ENCODE peak calls at places on chromosome 20, in six cellular contexts. M is activated T-helper 1 cell treated with anti-CD3 and anti-CD28 coated beads, Interleukin-2, amount 50 U/mL, for 16 hours; V is GDM1; X is posterior cingulate gyrus; Q is WERI-Rb-1; W is Right ventricle myocardium inferior. O is an unnamed sample.

GRCh38 chr20:49483706-49484101 is 1.2 kb upstream of the KCNB1 start:
- DNase-seq in X (no peak), V (no peak), W (no peak), M (no peak), Q (no peak), O (no peak)

GRCh38 chr20:20411841-20412240 is 43.9 kb downstream of the INSM1 start:
- DNase-seq in V (no peak), W (no peak), M (no peak), Q (peak), X (no peak), O (no peak)

GRCh38 chr20:61938839-61939690 is 126.6 kb downstream of the TAF4 start:
- DNase-seq in X (no peak), Q (peak), V (no peak), M (no peak), W (peak), O (no peak)

GRCh38 chr20:51378171-51378928 is 164.2 kb downstream of the NFATC2 start:
- DNase-seq in Q (no peak), M (no peak), V (no peak), W (no peak), X (no peak), O (no peak)

GRCh38 chr20:51368461-51369211 is 173.9 kb downstream of the NFATC2 start:
- DNase-seq in V (no peak), X (no peak), Q (no peak), M (no peak), W (no peak), O (no peak)

GRCh38 chr20:50724851-50725721 is 6.3 kb upstream of the PARD6B start:
- DNase-seq in X (peak), V (no peak), W (peak), M (peak), Q (peak), O (no peak)

GRCh38 chr20:43404880-43405279 is 52.8 kb upstream of the SRSF6 start:
- DNase-seq in X (no peak), V (no peak), W (no peak), M (no peak), Q (peak), O (no peak)

GRCh38 chr20:2698912-2699311 is 6.3 kb downstream of the EBF4 start:
- DNase-seq in W (no peak), V (no peak), X (no peak), Q (no peak), M (no peak), O (peak)

GRCh38 chr20:40704828-40705227 is 15.8 kb upstream of the MAFB start:
- DNase-seq in M (no peak), W (no peak), X (no peak), Q (no peak), V (no peak), O (no peak)

GRCh38 chr20:32522525-32522774 is 62.7 kb downstream of the NOL4L start:
- DNase-seq in V (no peak), M (no peak), X (no peak), Q (no peak), W (no peak), O (no peak)

GRCh38 chr20:55216525-55217242 is 741.3 kb downstream of the DOK5 start:
- DNase-seq in W (no peak), M (no peak), X (no peak), V (no peak), Q (no peak), O (no peak)